ENCODE peak calls at places on chromosomes 6 and 20, in four cellular contexts. Z, B, Q and H are unnamed samples.
A peak's percentile ranks its signal among the peaks of the same experiment; 100 is the strongest.

GRCh38 chr6:118174071-118174470 is 267.0 kb downstream of the SLC35F1 start:
- DNase-seq in Z (no peak), B (no peak), Q (no peak), H (no peak)

GRCh38 chr20:45780159-45780558 is 11.5 kb downstream of the WFDC3 start:
- DNase-seq in Z (no peak), B (no peak), Q (no peak), H (no peak)

GRCh38 chr6:22343864-22344263 is 47.0 kb upstream of the PRL start:
- DNase-seq in Z (no peak), B (no peak), Q (no peak), H (no peak)

GRCh38 chr6:133817460-133818047 is 71.4 kb upstream of the TCF21 start:
- DNase-seq in Z (no peak), B (no peak), Q (peak; percentile 74), H (peak; percentile 48)

GRCh38 chr6:73942581-73942980 is 246.6 kb downstream of the CD109 start:
- DNase-seq in Z (peak; percentile 10), B (no peak), Q (peak; percentile 64), H (no peak)

GRCh38 chr20:50376888-50377459 is 133.2 kb upstream of the PTPN1 start:
- DNase-seq in Z (no peak), B (no peak), Q (no peak), H (no peak)

GRCh38 chr6:5025911-5026819 is 22.3 kb upstream of the RPP40 start:
- DNase-seq in Z (no peak), B (no peak), Q (peak; percentile 76), H (peak; percentile 63)

GRCh38 chr6:34362176-34362575 is 30.3 kb downstream of the NUDT3 start:
- DNase-seq in Z (no peak), B (no peak), Q (no peak), H (no peak)

GRCh38 chr20:59007758-59008511 is 881 bp upstream of the CTSZ start:
- DNase-seq in Z (no peak), B (no peak), Q (no peak), H (no peak)

GRCh38 chr6:129108337-129108736 is 225.4 kb downstream of the LAMA2 start:
- DNase-seq in Z (no peak), B (no peak), Q (no peak), H (no peak)

GRCh38 chr20:38211200-38212097 is 46.4 kb upstream of the TGM2 start:
- DNase-seq in Z (no peak), B (no peak), Q (no peak), H (no peak)

GRCh38 chr20:6663751-6664388 is 103.6 kb upstream of the BMP2 start:
- DNase-seq in Z (no peak), B (no peak), Q (no peak), H (no peak)

GRCh38 chr6:167680605-167681149 is 146.0 kb upstream of the AFDN start:
- DNase-seq in Z (no peak), B (no peak), Q (no peak), H (no peak)

GRCh38 chr6:161918154-161918553 is 644.3 kb upstream of the AGPAT4 start:
- DNase-seq in Z (no peak), B (peak; percentile 36), Q (no peak), H (no peak)

GRCh38 chr6:26575494-26575939 is 21.2 kb upstream of the ABT1 start:
- DNase-seq in Z (no peak), B (no peak), Q (peak; percentile 48), H (no peak)

GRCh38 chr6:148577687-148578488 is 168.9 kb upstream of the UST start:
- DNase-seq in Z (peak; percentile 37), B (peak; percentile 71), Q (peak; percentile 91), H (peak; percentile 71)

GRCh38 chr6:14722704-14723103 is 523.2 kb upstream of the JARID2 start:
- DNase-seq in Z (no peak), B (no peak), Q (no peak), H (no peak)

GRCh38 chr6:1286972-1287600 is 24.8 kb upstream of the FOXQ1 start:
- DNase-seq in Z (peak; percentile 63), B (peak; percentile 56), Q (no peak), H (no peak)

GRCh38 chr6:125066964-125067363 is 86.6 kb upstream of the TPD52L1 start:
- DNase-seq in Z (no peak), B (peak; percentile 87), Q (no peak), H (no peak)

GRCh38 chr6:3309391-3310050 is 50.8 kb downstream of the PSMG4 start:
- DNase-seq in Z (no peak), B (no peak), Q (no peak), H (no peak)

GRCh38 chr20:13336308-13337089 is 115.4 kb downstream of the ISM1 start:
- DNase-seq in Z (no peak), B (no peak), Q (no peak), H (no peak)

GRCh38 chr6:34543421-34543820 is 12.7 kb downstream of the SPDEF start:
- DNase-seq in Z (peak; percentile 4), B (peak; percentile 26), Q (no peak), H (no peak)

GRCh38 chr20:18388860-18389259 is 78.0 kb downstream of the DZANK1 start:
- DNase-seq in Z (peak; percentile 16), B (peak; percentile 43), Q (no peak), H (no peak)

GRCh38 chr20:33602826-33603590 is 59.1 kb upstream of the C20orf144 start:
- DNase-seq in Z (no peak), B (no peak), Q (no peak), H (no peak)

GRCh38 chr20:4067600-4068261 is 52.4 kb upstream of the RNF24 start:
- DNase-seq in Z (no peak), B (no peak), Q (no peak), H (no peak)

GRCh38 chr6:105199711-105200110 is 19.9 kb upstream of the POPDC3 start:
- DNase-seq in Z (no peak), B (no peak), Q (no peak), H (no peak)

GRCh38 chr20:20489054-20489453 is 121.2 kb downstream of the INSM1 start:
- DNase-seq in Z (no peak), B (no peak), Q (no peak), H (no peak)

GRCh38 chr6:33750244-33750991 is 3.7 kb upstream of the IP6K3 start:
- DNase-seq in Z (no peak), B (no peak), Q (no peak), H (no peak)

DNA sequence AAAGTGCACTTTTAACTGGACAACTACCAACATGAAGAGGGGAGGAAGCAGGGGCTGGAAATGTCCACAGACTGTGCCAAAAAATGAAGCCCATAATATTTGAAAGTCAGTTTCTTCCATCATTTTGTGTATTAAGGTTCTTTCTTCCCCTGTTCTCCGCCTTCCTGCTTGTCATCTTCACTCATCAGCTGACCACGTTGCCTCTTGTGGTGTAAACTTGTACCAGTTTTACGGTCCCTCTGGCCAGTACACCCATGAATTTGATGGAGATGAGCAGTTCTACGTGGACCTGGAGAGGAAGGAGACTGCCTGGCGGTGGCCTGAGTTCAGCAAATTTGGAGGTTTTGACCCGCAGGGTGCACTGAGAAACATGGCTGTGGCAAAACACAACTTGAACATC is 3.9 kb downstream of the HLA-DQA1 start:
- DNase-seq in Z (no peak), B (no peak), Q (no peak), H (no peak)
- TF ChIP-seq CTCF in Z (no peak), B (no peak), Q (no peak), H (no peak)

DNA sequence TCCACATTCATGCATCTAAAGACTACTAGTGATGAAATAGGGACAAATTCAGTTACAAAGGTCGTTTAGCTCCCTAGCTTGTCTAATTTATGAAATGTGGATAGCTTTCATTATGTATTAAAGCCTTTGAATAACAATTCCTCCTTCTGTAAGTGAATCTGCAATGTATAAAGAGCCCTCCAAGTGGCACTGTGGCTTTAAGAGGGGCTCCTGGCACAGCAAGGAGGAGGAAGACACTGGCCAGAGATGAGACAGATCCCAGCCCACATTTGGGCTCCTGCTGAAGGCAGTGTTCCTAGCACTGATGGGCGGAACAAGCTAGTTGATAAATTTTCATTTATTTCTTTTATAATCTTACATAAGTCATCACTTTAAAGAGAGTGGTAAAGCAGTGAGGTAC is 17.6 kb upstream of the FUCA2 start:
- DNase-seq in Z (no peak), B (no peak), Q (no peak), H (no peak)
- TF ChIP-seq CTCF in Z (peak; percentile 27), B (no peak), Q (peak; percentile 51), H (no peak)

GRCh38 chr6:122789862-122790739 is 1.0 kb downstream of the SMPDL3A start:
- DNase-seq in Z (no peak), B (no peak), Q (peak; percentile 51), H (peak; percentile 20)
- TF ChIP-seq CTCF in Z (no peak), B (peak; percentile 19), Q (peak; percentile 5), H (no peak)

GRCh38 chr6:126788961-126789365 is 329.5 kb upstream of the RSPO3 start:
- DNase-seq in Z (no peak), B (no peak), Q (no peak), H (no peak)
- TF ChIP-seq CTCF in Z (no peak), B (no peak), Q (no peak), H (no peak)